ENCODE peak calls at places on chromosomes 2 and 18, in ten cellular contexts. One of them, this sample, is unnamed. For H3K27me3 and H3K4me1, the result is how much of the 10 kb centered on the place peaks cover.

GRCh38 chr2:74514368-74515270 is at the start of gene TLX2:
- DNase-seq in stomach: no peak
- DNase-seq in CD4-positive, alpha-beta memory T cell: no peak
- DNase-seq in CD8-positive, alpha-beta T cell: no peak
- DNase-seq in small intestine: no peak
- DNase-seq in colonic mucosa: no peak
- DNase-seq in breast epithelium: no peak
- DNase-seq in uterus: no peak
- DNase-seq in naive thymus-derived CD4-positive, alpha-beta T cell: no peak
- DNase-seq in H9: peak
- DNase-seq in this sample: no peak

GRCh38 chr2:103594823-103595222 is 833.0 kb downstream of the TMEM182 start:
- DNase-seq in uterus: no peak
- DNase-seq in colonic mucosa: no peak
- DNase-seq in CD4-positive, alpha-beta memory T cell: no peak
- DNase-seq in naive thymus-derived CD4-positive, alpha-beta T cell: no peak
- DNase-seq in stomach: no peak
- DNase-seq in small intestine: no peak
- DNase-seq in CD8-positive, alpha-beta T cell: no peak
- DNase-seq in H9: no peak
- DNase-seq in breast epithelium: no peak
- DNase-seq in this sample: no peak

GRCh38 chr2:143928613-143929012 is 591.3 kb downstream of the ZEB2 start:
- DNase-seq in uterus: no peak
- DNase-seq in colonic mucosa: no peak
- DNase-seq in CD8-positive, alpha-beta T cell: no peak
- DNase-seq in naive thymus-derived CD4-positive, alpha-beta T cell: no peak
- DNase-seq in breast epithelium: no peak
- DNase-seq in CD4-positive, alpha-beta memory T cell: no peak
- DNase-seq in small intestine: no peak
- DNase-seq in stomach: no peak
- DNase-seq in H9: no peak
- DNase-seq in this sample: no peak

GRCh38 chr18:35460719-35461118 is 37.0 kb downstream of the INO80C start:
- DNase-seq in stomach: no peak
- DNase-seq in naive thymus-derived CD4-positive, alpha-beta T cell: no peak
- DNase-seq in colonic mucosa: no peak
- DNase-seq in small intestine: no peak
- DNase-seq in uterus: no peak
- DNase-seq in CD8-positive, alpha-beta T cell: no peak
- DNase-seq in breast epithelium: no peak
- DNase-seq in CD4-positive, alpha-beta memory T cell: no peak
- DNase-seq in H9: no peak
- DNase-seq in this sample: no peak

GRCh38 chr2:28325567-28326468 is 66.8 kb upstream of the FOSL2 start:
- DNase-seq in breast epithelium: no peak
- DNase-seq in naive thymus-derived CD4-positive, alpha-beta T cell: no peak
- DNase-seq in CD8-positive, alpha-beta T cell: no peak
- DNase-seq in small intestine: no peak
- DNase-seq in CD4-positive, alpha-beta memory T cell: no peak
- DNase-seq in stomach: no peak
- DNase-seq in H9: no peak
- DNase-seq in uterus: no peak
- DNase-seq in colonic mucosa: no peak
- DNase-seq in this sample: no peak

GRCh38 chr2:233462826-233463470 is 103.6 kb downstream of the USP40 start:
- DNase-seq in small intestine: no peak
- DNase-seq in stomach: no peak
- DNase-seq in naive thymus-derived CD4-positive, alpha-beta T cell: no peak
- DNase-seq in CD4-positive, alpha-beta memory T cell: no peak
- DNase-seq in CD8-positive, alpha-beta T cell: no peak
- DNase-seq in uterus: no peak
- DNase-seq in breast epithelium: no peak
- DNase-seq in colonic mucosa: no peak
- DNase-seq in H9: no peak
- DNase-seq in this sample: no peak

GRCh38 chr2:138275881-138276280 is 225.7 kb upstream of the SPOPL start:
- DNase-seq in uterus: no peak
- DNase-seq in small intestine: peak
- DNase-seq in CD8-positive, alpha-beta T cell: no peak
- DNase-seq in CD4-positive, alpha-beta memory T cell: no peak
- DNase-seq in colonic mucosa: no peak
- DNase-seq in H9: no peak
- DNase-seq in naive thymus-derived CD4-positive, alpha-beta T cell: no peak
- DNase-seq in breast epithelium: no peak
- DNase-seq in stomach: no peak
- DNase-seq in this sample: no peak

GRCh38 chr2:214550774-214551173 is 139.9 kb downstream of the VWC2L start:
- DNase-seq in breast epithelium: no peak
- DNase-seq in CD8-positive, alpha-beta T cell: no peak
- DNase-seq in uterus: no peak
- DNase-seq in CD4-positive, alpha-beta memory T cell: no peak
- DNase-seq in H9: no peak
- DNase-seq in stomach: no peak
- DNase-seq in naive thymus-derived CD4-positive, alpha-beta T cell: no peak
- DNase-seq in small intestine: no peak
- DNase-seq in colonic mucosa: no peak
- DNase-seq in this sample: no peak

GRCh38 chr2:72143441-72144356 is 4.0 kb downstream of the CYP26B1 start:
- DNase-seq in CD8-positive, alpha-beta T cell: no peak
- DNase-seq in uterus: peak
- DNase-seq in CD4-positive, alpha-beta memory T cell: no peak
- DNase-seq in colonic mucosa: no peak
- DNase-seq in small intestine: no peak
- DNase-seq in breast epithelium: peak
- DNase-seq in stomach: peak
- DNase-seq in naive thymus-derived CD4-positive, alpha-beta T cell: no peak
- DNase-seq in H9: peak
- DNase-seq in this sample: no peak

GRCh38 chr2:218398437-218399390 is 954 bp upstream of the CTDSP1 start:
- DNase-seq in breast epithelium: peak
- DNase-seq in colonic mucosa: peak
- DNase-seq in uterus: peak
- DNase-seq in naive thymus-derived CD4-positive, alpha-beta T cell: peak
- DNase-seq in H9: peak
- DNase-seq in small intestine: peak
- DNase-seq in CD8-positive, alpha-beta T cell: peak
- DNase-seq in CD4-positive, alpha-beta memory T cell: peak
- DNase-seq in stomach: peak
- DNase-seq in this sample: no peak

GRCh38 chr18:55404811-55405654 is 183.0 kb downstream of the TCF4 start:
- DNase-seq in naive thymus-derived CD4-positive, alpha-beta T cell: no peak
- DNase-seq in CD4-positive, alpha-beta memory T cell: no peak
- DNase-seq in H9: no peak
- DNase-seq in breast epithelium: no peak
- DNase-seq in uterus: no peak
- DNase-seq in stomach: no peak
- DNase-seq in small intestine: no peak
- DNase-seq in colonic mucosa: no peak
- DNase-seq in CD8-positive, alpha-beta T cell: no peak
- DNase-seq in this sample: no peak

GRCh38 chr2:172096661-172097547 is 5.8 kb downstream of the DLX2 start:
- DNase-seq in CD4-positive, alpha-beta memory T cell: peak
- DNase-seq in naive thymus-derived CD4-positive, alpha-beta T cell: peak
- DNase-seq in CD8-positive, alpha-beta T cell: no peak
- DNase-seq in small intestine: no peak
- DNase-seq in colonic mucosa: no peak
- DNase-seq in uterus: no peak
- DNase-seq in H9: no peak
- DNase-seq in stomach: no peak
- DNase-seq in breast epithelium: no peak
- DNase-seq in this sample: no peak

GRCh38 chr2:66362651-66363050 is 72.3 kb upstream of the MEIS1 start:
- DNase-seq in stomach: no peak
- DNase-seq in breast epithelium: no peak
- DNase-seq in colonic mucosa: no peak
- DNase-seq in H9: no peak
- DNase-seq in naive thymus-derived CD4-positive, alpha-beta T cell: no peak
- DNase-seq in small intestine: no peak
- DNase-seq in uterus: no peak
- DNase-seq in CD8-positive, alpha-beta T cell: no peak
- DNase-seq in CD4-positive, alpha-beta memory T cell: no peak
- DNase-seq in this sample: no peak

GRCh38 chr2:94996401-94997100 is 29.0 kb upstream of the MAL start:
- DNase-seq in colonic mucosa: no peak
- DNase-seq in uterus: no peak
- DNase-seq in stomach: no peak
- DNase-seq in CD4-positive, alpha-beta memory T cell: no peak
- DNase-seq in H9: peak
- DNase-seq in breast epithelium: no peak
- DNase-seq in naive thymus-derived CD4-positive, alpha-beta T cell: no peak
- DNase-seq in small intestine: no peak
- DNase-seq in CD8-positive, alpha-beta T cell: no peak
- DNase-seq in this sample: no peak

GRCh38 chr18:55272510-55273243 is 313.4 kb upstream of the CCDC68 start:
- DNase-seq in naive thymus-derived CD4-positive, alpha-beta T cell: no peak
- DNase-seq in H9: no peak
- DNase-seq in breast epithelium: no peak
- DNase-seq in uterus: no peak
- DNase-seq in small intestine: no peak
- DNase-seq in CD8-positive, alpha-beta T cell: no peak
- DNase-seq in CD4-positive, alpha-beta memory T cell: no peak
- DNase-seq in stomach: no peak
- DNase-seq in colonic mucosa: no peak
- DNase-seq in this sample: no peak

GRCh38 chr2:72809095-72809494 is 16.7 kb downstream of the EXOC6B start:
- DNase-seq in naive thymus-derived CD4-positive, alpha-beta T cell: no peak
- DNase-seq in breast epithelium: no peak
- DNase-seq in small intestine: no peak
- DNase-seq in uterus: no peak
- DNase-seq in H9: no peak
- DNase-seq in stomach: no peak
- DNase-seq in CD8-positive, alpha-beta T cell: no peak
- DNase-seq in colonic mucosa: no peak
- DNase-seq in CD4-positive, alpha-beta memory T cell: no peak
- DNase-seq in this sample: no peak

GRCh38 chr2:241068136-241068941 is 33.7 kb downstream of the MTERF4 start:
- DNase-seq in naive thymus-derived CD4-positive, alpha-beta T cell: no peak
- DNase-seq in CD8-positive, alpha-beta T cell: no peak
- DNase-seq in CD4-positive, alpha-beta memory T cell: no peak
- DNase-seq in breast epithelium: no peak
- DNase-seq in stomach: no peak
- DNase-seq in small intestine: no peak
- DNase-seq in colonic mucosa: no peak
- DNase-seq in uterus: no peak
- DNase-seq in H9: no peak
- DNase-seq in this sample: no peak

DNA sequence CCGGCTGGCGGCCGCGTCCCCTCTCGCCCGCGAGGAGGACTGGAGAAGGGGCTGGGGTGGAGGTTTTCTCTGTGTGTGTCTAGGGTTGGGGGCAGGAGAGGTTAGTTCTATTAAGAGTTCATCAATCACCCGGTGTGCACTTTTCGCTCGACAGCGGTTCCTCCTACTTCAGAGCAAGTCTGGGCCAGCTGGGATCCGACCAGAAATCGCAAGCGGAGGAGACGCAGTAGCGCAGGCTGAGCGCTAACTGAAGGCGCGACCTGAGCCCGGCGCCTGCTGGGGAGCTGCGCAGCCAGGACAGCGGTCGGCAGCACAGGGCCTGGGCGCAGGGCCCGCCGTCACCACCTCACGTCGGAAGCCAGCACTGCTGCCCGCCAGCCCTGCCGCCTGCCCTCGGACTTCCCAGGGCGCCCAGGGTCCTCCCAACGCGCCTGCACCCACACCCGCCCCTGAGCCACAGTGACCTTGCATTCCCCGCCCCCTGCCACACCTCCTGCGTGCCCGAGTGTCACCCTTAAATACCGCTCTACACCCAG is 10.1 kb upstream of the HOXD1 start:
- DNase-seq in H9: peak
- DNase-seq in small intestine: no peak
- DNase-seq in CD8-positive, alpha-beta T cell: no peak
- DNase-seq in CD4-positive, alpha-beta memory T cell: no peak
- DNase-seq in uterus: peak
- DNase-seq in stomach: no peak
- DNase-seq in colonic mucosa: peak
- DNase-seq in breast epithelium: no peak
- DNase-seq in naive thymus-derived CD4-positive, alpha-beta T cell: no peak
- DNase-seq in this sample: no peak
- H3K27me3 ChIP-seq in H9: half or more
- H3K27me3 ChIP-seq in small intestine: under half
- H3K27me3 ChIP-seq in CD8-positive, alpha-beta T cell: under half
- H3K27me3 ChIP-seq in CD4-positive, alpha-beta memory T cell: half or more
- H3K27me3 ChIP-seq in uterus: under half
- H3K27me3 ChIP-seq in stomach: under half
- H3K27me3 ChIP-seq in colonic mucosa: under half
- H3K27me3 ChIP-seq in breast epithelium: half or more
- H3K27me3 ChIP-seq in naive thymus-derived CD4-positive, alpha-beta T cell: under half
- H3K27me3 ChIP-seq in this sample: half or more

GRCh38 chr2:70046534-70046933 is 40.7 kb upstream of the PCBP1 start:
- DNase-seq in small intestine: no peak
- DNase-seq in stomach: no peak
- DNase-seq in breast epithelium: no peak
- DNase-seq in H9: no peak
- DNase-seq in colonic mucosa: no peak
- DNase-seq in uterus: no peak
- DNase-seq in CD4-positive, alpha-beta memory T cell: no peak
- DNase-seq in naive thymus-derived CD4-positive, alpha-beta T cell: no peak
- DNase-seq in CD8-positive, alpha-beta T cell: no peak
- DNase-seq in this sample: no peak
- H3K27ac ChIP-seq in small intestine: no peak
- H3K27ac ChIP-seq in stomach: no peak
- H3K27ac ChIP-seq in breast epithelium: peak
- H3K27ac ChIP-seq in H9: no peak
- H3K27ac ChIP-seq in colonic mucosa: no peak
- H3K27ac ChIP-seq in uterus: no peak
- H3K27ac ChIP-seq in CD4-positive, alpha-beta memory T cell: no peak
- H3K27ac ChIP-seq in naive thymus-derived CD4-positive, alpha-beta T cell: no peak
- H3K27ac ChIP-seq in CD8-positive, alpha-beta T cell: no peak
- H3K27ac ChIP-seq in this sample: no peak

DNA sequence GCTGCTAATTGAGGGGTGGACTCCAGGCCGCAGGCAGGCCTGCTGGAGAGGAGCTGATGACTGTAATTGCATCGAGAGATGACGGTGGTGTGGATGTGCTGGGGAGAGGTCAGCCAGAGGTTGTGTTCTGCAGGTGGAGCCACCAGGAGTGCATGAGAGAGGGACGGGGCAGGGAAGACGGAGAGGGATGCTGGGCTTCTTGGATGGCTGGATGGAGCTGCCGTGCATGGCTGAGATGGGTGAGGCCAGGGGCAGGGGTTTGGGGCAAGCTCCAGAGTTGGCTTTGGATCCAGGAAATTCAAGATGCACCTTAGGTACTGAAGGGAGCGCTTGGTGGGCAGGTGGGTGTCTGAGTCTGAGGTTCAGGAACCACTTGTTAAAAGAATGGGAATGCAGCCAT is 77.2 kb downstream of the SH3BP4 start:
- DNase-seq in CD8-positive, alpha-beta T cell: no peak
- DNase-seq in naive thymus-derived CD4-positive, alpha-beta T cell: no peak
- DNase-seq in uterus: no peak
- DNase-seq in small intestine: no peak
- DNase-seq in breast epithelium: no peak
- DNase-seq in CD4-positive, alpha-beta memory T cell: no peak
- DNase-seq in stomach: no peak
- DNase-seq in H9: no peak
- DNase-seq in colonic mucosa: no peak
- DNase-seq in this sample: no peak
- H3K4me1 ChIP-seq in CD8-positive, alpha-beta T cell: under half
- H3K4me1 ChIP-seq in naive thymus-derived CD4-positive, alpha-beta T cell: under half
- H3K4me1 ChIP-seq in uterus: under half
- H3K4me1 ChIP-seq in small intestine: under half
- H3K4me1 ChIP-seq in breast epithelium: under half
- H3K4me1 ChIP-seq in CD4-positive, alpha-beta memory T cell: under half
- H3K4me1 ChIP-seq in stomach: under half
- H3K4me1 ChIP-seq in H9: under half
- H3K4me1 ChIP-seq in colonic mucosa: under half
- H3K4me1 ChIP-seq in this sample: under half

GRCh38 chr2:68404901-68405799 is 40.1 kb downstream of the PLEK start:
- DNase-seq in small intestine: no peak
- DNase-seq in stomach: no peak
- DNase-seq in CD4-positive, alpha-beta memory T cell: peak
- DNase-seq in H9: no peak
- DNase-seq in colonic mucosa: no peak
- DNase-seq in uterus: no peak
- DNase-seq in CD8-positive, alpha-beta T cell: no peak
- DNase-seq in naive thymus-derived CD4-positive, alpha-beta T cell: no peak
- DNase-seq in breast epithelium: no peak
- DNase-seq in this sample: no peak
- H3K27me3 ChIP-seq in small intestine: under half
- H3K27me3 ChIP-seq in stomach: under half
- H3K27me3 ChIP-seq in CD4-positive, alpha-beta memory T cell: under half
- H3K27me3 ChIP-seq in H9: under half
- H3K27me3 ChIP-seq in colonic mucosa: under half
- H3K27me3 ChIP-seq in uterus: under half
- H3K27me3 ChIP-seq in CD8-positive, alpha-beta T cell: under half
- H3K27me3 ChIP-seq in naive thymus-derived CD4-positive, alpha-beta T cell: under half
- H3K27me3 ChIP-seq in breast epithelium: under half
- H3K27me3 ChIP-seq in this sample: under half